ENCODE peak calls at places on chromosomes 5 and 9, in ten cellular contexts. A is AG08395, N is sciatic nerve, O is psoas muscle, T is T-helper 9 cell, D is activated T-cell treated with anti-CD3 and anti-CD28 coated beads for 1 hour, J is GM13976, L is uterus, V is AG09319, F is ELR. Z is an unnamed sample.

GRCh38 chr5:174229640-174230350 is 184.3 kb downstream of the NSG2 start:
- DNase-seq in A (no peak), N (no peak), O (no peak), T (no peak), D (no peak), J (no peak), L (no peak), V (no peak), F (peak; percentile 23), Z (peak; percentile 78)

GRCh38 chr9:129835860-129836223 is 584 bp downstream of the USP20 start:
- DNase-seq in A (no peak), N (no peak), O (no peak), T (peak; percentile 8), D (no peak), J (peak; percentile 43), L (no peak), V (no peak), F (no peak), Z (peak; percentile 25)

GRCh38 chr5:93019896-93020295 is 561.1 kb downstream of the NR2F1-AS1 start:
- DNase-seq in A (no peak), N (no peak), O (no peak), T (no peak), D (no peak), J (no peak), L (no peak), V (no peak), F (no peak), Z (no peak)

GRCh38 chr9:130179508-130179907 is 7.3 kb downstream of the NCS1 start:
- DNase-seq in A (no peak), N (no peak), O (no peak), T (no peak), D (no peak), J (no peak), L (no peak), V (no peak), F (no peak), Z (no peak)

GRCh38 chr9:98614941-98615340 is 93.8 kb downstream of the GABBR2 start:
- DNase-seq in A (no peak), N (no peak), O (no peak), T (no peak), D (no peak), J (no peak), L (no peak), V (no peak), F (peak; percentile 20), Z (no peak)

GRCh38 chr5:71973563-71973962 is 133.7 kb upstream of the MAP1B start:
- DNase-seq in A (no peak), N (no peak), O (no peak), T (no peak), D (no peak), J (no peak), L (no peak), V (no peak), F (no peak), Z (no peak)

GRCh38 chr5:68682400-68683152 is 411.2 kb upstream of the SLC30A5 start:
- DNase-seq in A (no peak), N (no peak), O (no peak), T (no peak), D (no peak), J (no peak), L (no peak), V (no peak), F (no peak), Z (no peak)

GRCh38 chr5:17157294-17157693 is 60.1 kb upstream of the BASP1 start:
- DNase-seq in A (no peak), N (no peak), O (no peak), T (no peak), D (no peak), J (no peak), L (no peak), V (no peak), F (peak; percentile 85), Z (peak; percentile 69)

GRCh38 chr9:124352616-124353015 is 62.6 kb downstream of the PSMB7 start:
- DNase-seq in A (peak; percentile 22), N (peak; percentile 47), O (no peak), T (no peak), D (no peak), J (no peak), L (no peak), V (no peak), F (no peak), Z (no peak)

GRCh38 chr5:102865510-102866314 is 110.6 kb downstream of the PAM start:
- DNase-seq in A (peak; percentile 75), N (peak; percentile 77), O (peak; percentile 91), T (no peak), D (no peak), J (peak; percentile 69), L (peak; percentile 65), V (peak; percentile 46), F (peak; percentile 91), Z (peak; percentile 88)

GRCh38 chr5:32711693-32712462 is 757 bp downstream of the NPR3 start:
- DNase-seq in A (peak; percentile 48), N (no peak), O (peak; percentile 66), T (no peak), D (no peak), J (peak; percentile 35), L (no peak), V (no peak), F (peak; percentile 60), Z (peak; percentile 31)

GRCh38 chr9:18767141-18767540 is 265.9 kb downstream of the SAXO1 start:
- DNase-seq in A (no peak), N (no peak), O (no peak), T (no peak), D (no peak), J (no peak), L (no peak), V (no peak), F (no peak), Z (no peak)

GRCh38 chr5:12883395-12883794 is 979.1 kb upstream of the CTNND2 start:
- DNase-seq in A (no peak), N (no peak), O (no peak), T (no peak), D (no peak), J (no peak), L (no peak), V (no peak), F (peak; percentile 16), Z (no peak)

GRCh38 chr5:43000914-43001313 is 39.2 kb downstream of the ANXA2R start:
- DNase-seq in A (no peak), N (no peak), O (no peak), T (no peak), D (no peak), J (no peak), L (no peak), V (no peak), F (no peak), Z (no peak)

GRCh38 chr9:69085523-69086283 is 50.2 kb downstream of the FXN start:
- DNase-seq in A (peak; percentile 36), N (no peak), O (no peak), T (no peak), D (no peak), J (no peak), L (no peak), V (peak; percentile 39), F (no peak), Z (peak; percentile 58)

GRCh38 chr5:39092581-39093350 is 18.6 kb upstream of the RICTOR start:
- DNase-seq in A (no peak), N (no peak), O (no peak), T (no peak), D (no peak), J (no peak), L (no peak), V (no peak), F (peak; percentile 68), Z (peak; percentile 58)

GRCh38 chr9:76987594-76988200 is 31.8 kb upstream of the FOXB2 start:
- DNase-seq in A (peak; percentile 64), N (no peak), O (no peak), T (no peak), D (no peak), J (peak; percentile 49), L (no peak), V (no peak), F (peak; percentile 62), Z (peak; percentile 71)

GRCh38 chr5:168227001-168227400 is 64.4 kb upstream of the WWC1 start:
- DNase-seq in A (no peak), N (no peak), O (no peak), T (no peak), D (no peak), J (no peak), L (no peak), V (no peak), F (no peak), Z (no peak)

GRCh38 chr5:4716786-4717185 is 423.3 kb upstream of the ADAMTS16 start:
- DNase-seq in A (no peak), N (no peak), O (no peak), T (no peak), D (no peak), J (no peak), L (no peak), V (no peak), F (no peak), Z (no peak)

GRCh38 chr5:156380846-156381245 is 53.9 kb downstream of the SGCD start:
- DNase-seq in A (peak; percentile 69), N (no peak), O (no peak), T (no peak), D (no peak), J (no peak), L (no peak), V (no peak), F (no peak), Z (peak; percentile 73)

GRCh38 chr5:126864042-126864688 is 87.2 kb downstream of the LMNB1 start:
- DNase-seq in A (no peak), N (no peak), O (peak; percentile 92), T (no peak), D (no peak), J (no peak), L (no peak), V (no peak), F (no peak), Z (no peak)

GRCh38 chr9:121703014-121703734 is 51.7 kb downstream of the DAB2IP start:
- DNase-seq in A (no peak), N (no peak), O (no peak), T (no peak), D (no peak), J (no peak), L (no peak), V (no peak), F (no peak), Z (no peak)

GRCh38 chr5:98109561-98110006 is 663.9 kb upstream of the RGMB start:
- DNase-seq in A (peak; percentile 47), N (no peak), O (no peak), T (no peak), D (no peak), J (no peak), L (no peak), V (peak; percentile 20), F (peak; percentile 95), Z (peak; percentile 97)

GRCh38 chr5:80755634-80756033 is 100.9 kb upstream of the DHFR start:
- DNase-seq in A (no peak), N (no peak), O (no peak), T (no peak), D (no peak), J (peak; percentile 33), L (no peak), V (no peak), F (no peak), Z (no peak)

GRCh38 chr9:23826120-23826629 is at the start of gene ELAVL2:
- DNase-seq in A (peak; percentile 90), N (peak; percentile 88), O (peak; percentile 91), T (no peak), D (no peak), J (peak; percentile 23), L (peak; percentile 89), V (peak; percentile 87), F (peak; percentile 57), Z (peak; percentile 89)